ENCODE peak calls at places on chromosome 14, in four cellular contexts. Q, F, A and G are unnamed samples.

GRCh38 chr14:57617510-57617909 is 123.9 kb upstream of the CCDC198 start:
- DNase-seq in Q (peak; percentile 19), F (no peak), A (no peak), G (peak; percentile 47)

GRCh38 chr14:78836777-78837176 is 666.6 kb downstream of the NRXN3 start:
- DNase-seq in Q (peak; percentile 77), F (peak; percentile 37), A (peak; percentile 17), G (peak; percentile 80)

GRCh38 chr14:96042218-96042930 is 3.2 kb downstream of the C14orf132 start:
- DNase-seq in Q (no peak), F (no peak), A (no peak), G (no peak)

GRCh38 chr14:65336191-65336591 is 76.3 kb upstream of the FUT8 start:
- DNase-seq in Q (no peak), F (no peak), A (no peak), G (no peak)

GRCh38 chr14:64569108-64570045 is 19.6 kb downstream of the PPP1R36 start:
- DNase-seq in Q (no peak), F (peak; percentile 10), A (no peak), G (no peak)

GRCh38 chr14:24058260-24058950 is 6.6 kb downstream of the CARMIL3 start:
- DNase-seq in Q (no peak), F (peak; percentile 89), A (no peak), G (no peak)

GRCh38 chr14:61484011-61484410 is 162.6 kb downstream of the PRKCH start:
- DNase-seq in Q (no peak), F (no peak), A (no peak), G (no peak)

GRCh38 chr14:66624319-66624937 is 116.5 kb downstream of the GPHN start:
- DNase-seq in Q (peak; percentile 23), F (peak; percentile 53), A (peak; percentile 21), G (peak; percentile 18)

GRCh38 chr14:55731247-55731872 is 151.4 kb downstream of the KTN1 start:
- DNase-seq in Q (no peak), F (no peak), A (no peak), G (no peak)

GRCh38 chr14:88961214-88961613 is 136.8 kb downstream of the TTC8 start:
- DNase-seq in Q (no peak), F (no peak), A (no peak), G (no peak)

GRCh38 chr14:103628221-103628683 is 759 bp upstream of the KLC1 start:
- DNase-seq in Q (no peak), F (no peak), A (no peak), G (no peak)

GRCh38 chr14:68392393-68393085 is 400.3 kb downstream of the ZFP36L1 start:
- DNase-seq in Q (no peak), F (peak; percentile 13), A (no peak), G (no peak)

GRCh38 chr14:101721951-101722661 is 39.4 kb upstream of the PPP2R5C start:
- DNase-seq in Q (no peak), F (peak; percentile 47), A (no peak), G (peak; percentile 72)

GRCh38 chr14:77024171-77024627 is 4.3 kb downstream of the IRF2BPL start:
- DNase-seq in Q (no peak), F (peak; percentile 66), A (no peak), G (peak; percentile 86)

GRCh38 chr14:90986510-90986909 is 73.9 kb downstream of the RPS6KA5 start:
- DNase-seq in Q (no peak), F (no peak), A (no peak), G (no peak)

GRCh38 chr14:63443361-63443760 is 99.8 kb downstream of the PPP2R5E start:
- DNase-seq in Q (no peak), F (no peak), A (no peak), G (no peak)

GRCh38 chr14:23094666-23095195 is at the start of gene ACIN1:
- DNase-seq in Q (no peak), F (peak; percentile 95), A (peak; percentile 65), G (peak; percentile 80)

GRCh38 chr14:54381821-54382220 is 15.0 kb upstream of the CDKN3 start:
- DNase-seq in Q (no peak), F (no peak), A (no peak), G (no peak)

GRCh38 chr14:24995016-24995415 is 54.9 kb downstream of the STXBP6 start:
- DNase-seq in Q (no peak), F (no peak), A (no peak), G (no peak)

GRCh38 chr14:90742252-90742651 is 74.0 kb downstream of the TTC7B start:
- DNase-seq in Q (no peak), F (no peak), A (no peak), G (no peak)

GRCh38 chr14:50047274-50047676 is 69.1 kb downstream of the VCPKMT start:
- DNase-seq in Q (no peak), F (peak; percentile 79), A (peak; percentile 73), G (no peak)

GRCh38 chr14:64611358-64612020 is 61.7 kb downstream of the PPP1R36 start:
- DNase-seq in Q (no peak), F (no peak), A (no peak), G (no peak)

GRCh38 chr14:32728526-32728925 is 210.2 kb upstream of the NPAS3 start:
- DNase-seq in Q (no peak), F (no peak), A (no peak), G (no peak)

GRCh38 chr14:79581912-79582576 is 629.3 kb downstream of the DIO2 start:
- DNase-seq in Q (no peak), F (no peak), A (no peak), G (no peak)

GRCh38 chr14:34970665-34971064 is 12.1 kb upstream of the SRP54 start:
- DNase-seq in Q (no peak), F (no peak), A (no peak), G (no peak)

GRCh38 chr14:102498005-102498677 is 11.4 kb downstream of the ANKRD9 start:
- DNase-seq in Q (no peak), F (no peak), A (no peak), G (no peak)

GRCh38 chr14:70339039-70339438 is 20.4 kb downstream of the COX16 start:
- DNase-seq in Q (no peak), F (no peak), A (no peak), G (no peak)
- H3K9me3 ChIP-seq in Q (peaks cover 2% of the 10 kb centered on the region), F (peaks cover 17% of the 10 kb centered on the region), A (peaks cover 28% of the 10 kb centered on the region), G (peaks cover 10% of the 10 kb centered on the region)

GRCh38 chr14:99276482-99276881 is 4.5 kb upstream of the BCL11B start:
- DNase-seq in Q (no peak), F (no peak), A (no peak), G (no peak)

GRCh38 chr14:99273724-99274345 is 1.8 kb upstream of the BCL11B start:
- DNase-seq in Q (no peak), F (peak; percentile 14), A (no peak), G (no peak)

GRCh38 chr14:99273025-99273723 is 1.2 kb upstream of the BCL11B start:
- DNase-seq in Q (no peak), F (peak; percentile 16), A (no peak), G (no peak)

GRCh38 chr14:99275222-99275584 is 3.2 kb upstream of the BCL11B start:
- DNase-seq in Q (no peak), F (no peak), A (no peak), G (no peak)

DNA sequence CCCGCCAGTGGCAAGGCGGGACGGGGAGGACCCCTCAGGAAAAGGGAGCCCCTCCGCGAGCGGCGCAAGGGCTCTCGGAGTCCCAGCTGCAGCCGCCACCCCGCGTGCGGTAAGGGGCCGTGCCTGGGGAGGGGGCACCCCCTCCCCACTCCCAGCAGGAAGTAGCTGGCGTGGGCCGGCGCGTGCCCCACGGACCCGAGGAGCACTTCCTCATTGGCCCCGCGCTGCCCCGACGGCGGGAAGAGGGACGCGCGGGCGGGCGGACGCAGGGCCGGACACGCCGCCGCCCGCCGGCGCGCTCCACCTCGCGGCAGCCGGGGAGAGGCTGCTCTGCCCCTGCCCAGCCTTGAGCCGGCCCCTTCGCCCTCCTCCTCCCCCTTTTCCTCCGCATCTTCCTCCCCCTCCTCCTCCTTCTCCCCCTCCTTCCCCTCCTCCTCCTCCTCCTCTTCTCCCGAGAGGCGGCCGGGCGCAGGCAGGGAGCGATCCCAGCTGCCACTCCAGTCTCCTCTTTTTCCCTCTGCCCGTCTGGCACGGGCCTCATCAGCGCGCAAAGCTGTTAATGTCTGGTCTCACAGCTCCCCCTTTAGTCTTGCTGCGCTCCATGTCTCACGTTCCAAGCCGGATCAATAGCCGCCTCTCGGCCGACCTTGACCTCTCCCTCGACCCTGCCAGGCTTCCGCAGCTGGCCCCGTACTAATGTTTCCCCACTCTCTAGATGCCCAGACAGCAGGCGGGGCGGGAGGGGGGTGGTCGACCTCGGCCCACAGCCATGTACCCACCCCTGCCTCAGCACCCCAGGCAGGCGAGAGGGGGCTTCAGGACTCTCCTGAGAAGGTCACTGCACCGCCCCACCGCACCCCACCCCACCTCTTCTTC is 2.6 kb upstream of the BCL11B start:
- DNase-seq in Q (peak; percentile 89), F (peak; percentile 77), A (no peak), G (peak; percentile 84)
- H3K4me3 ChIP-seq in Q (peak overlapping the region; percentile 55), F (peak overlapping the region; percentile 63), A (no peak overlapping the region), G (peak overlapping the region; percentile 65)

GRCh38 chr14:92121207-92121669 is 268 bp downstream of the NDUFB1 start:
- DNase-seq in Q (no peak), F (peak; percentile 4), A (no peak), G (no peak)
- TF ChIP-seq SUZ12 in Q (no peak), F (no peak), A (no peak), G (no peak)

GRCh38 chr14:105540811-105541210 is 14.4 kb downstream of the TMEM121 start:
- DNase-seq in Q (no peak), F (no peak), A (no peak), G (no peak)

GRCh38 chr14:105536691-105537579 is 10.6 kb downstream of the TMEM121 start:
- DNase-seq in Q (no peak), F (no peak), A (no peak), G (no peak)

GRCh38 chr14:105536051-105536450 is 9.7 kb downstream of the TMEM121 start:
- DNase-seq in Q (no peak), F (no peak), A (no peak), G (no peak)

GRCh38 chr14:105538481-105539049 is 12.2 kb downstream of the TMEM121 start:
- DNase-seq in Q (no peak), F (no peak), A (no peak), G (no peak)

DNA sequence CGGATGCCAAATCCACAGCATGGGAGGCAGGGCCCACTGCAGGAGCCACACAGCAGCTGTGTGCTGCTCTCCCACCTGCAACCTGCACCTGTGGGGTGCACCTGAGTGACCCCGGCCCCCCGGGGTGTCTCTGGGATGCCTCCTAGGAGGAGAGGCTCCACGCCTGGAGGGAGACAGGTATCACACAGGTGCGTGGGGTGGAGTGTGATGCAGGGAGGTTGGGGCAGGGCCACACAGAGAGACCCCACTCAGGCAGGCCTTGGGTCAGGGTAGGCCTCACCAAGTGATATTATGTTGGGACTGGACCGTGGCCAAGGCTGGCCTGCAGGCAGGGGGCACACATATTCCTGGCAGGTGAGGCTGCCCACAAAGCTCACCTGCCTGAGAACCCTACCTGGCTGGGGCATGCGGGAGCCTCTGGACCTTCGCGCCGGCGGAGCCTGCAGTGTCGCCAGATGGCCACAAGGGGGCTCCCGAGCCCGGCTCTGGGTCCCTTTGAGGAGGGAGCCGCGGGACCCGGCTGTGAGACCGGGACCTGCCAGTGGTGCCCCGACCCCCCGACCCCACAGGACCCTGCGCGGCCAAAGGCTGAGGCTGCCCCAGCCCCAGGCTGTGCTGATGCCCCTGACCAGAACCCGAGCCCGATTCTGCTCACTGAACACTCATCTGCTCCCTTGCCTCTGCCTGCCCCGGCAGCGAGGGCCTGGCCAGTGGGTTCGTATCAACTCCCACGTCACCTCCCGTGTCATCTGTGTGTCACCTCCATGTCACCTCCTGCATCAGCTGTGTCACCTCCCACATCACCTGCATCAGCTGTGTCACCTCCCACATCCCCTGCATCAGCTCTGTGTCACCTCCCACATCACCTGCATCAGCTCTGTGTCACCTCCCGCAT is 11.4 kb downstream of the TMEM121 start:
- DNase-seq in Q (no peak), F (no peak), A (no peak), G (no peak)
- H3K9me3 ChIP-seq in Q (peaks cover 84% of the 10 kb centered on the region), F (no peaks in the 10 kb centered on the region), A (no peaks in the 10 kb centered on the region), G (no peaks in the 10 kb centered on the region)